ENCODE peak calls at places on chromosomes 12 and 14, in seven cellular contexts. V is brain microvascular endothelial cell, Z is fibroblast of lung, S is OCI-LY7, P is uterus, F is GM23338, I is pancreas. K is an unnamed sample.

GRCh38 chr12:118704517-118704916 is 276.8 kb upstream of the SRRM4 start:
- DNase-seq in V (no peak), Z (no peak), S (no peak), P (no peak), F (peak; percentile 63), I (no peak), K (no peak)

GRCh38 chr12:14961466-14962155 is at the start of gene ARHGDIB:
- DNase-seq in V (no peak), Z (no peak), S (peak; percentile 94), P (no peak), F (peak; percentile 34), I (no peak), K (peak; percentile 89)

GRCh38 chr12:47085815-47086252 is 6.1 kb upstream of the AMIGO2 start:
- DNase-seq in V (peak; percentile 74), Z (peak; percentile 86), S (no peak), P (no peak), F (peak; percentile 31), I (no peak), K (no peak)

GRCh38 chr12:67981236-67982164 is 7.7 kb upstream of the IFNG-AS1 start:
- DNase-seq in V (peak; percentile 94), Z (peak; percentile 96), S (no peak), P (no peak), F (no peak), I (no peak), K (no peak)

GRCh38 chr12:110896559-110896958 is 23.8 kb downstream of the MYL2 start:
- DNase-seq in V (no peak), Z (no peak), S (no peak), P (no peak), F (no peak), I (no peak), K (no peak)

GRCh38 chr14:33386140-33386539 is 447.5 kb downstream of the NPAS3 start:
- DNase-seq in V (no peak), Z (peak; percentile 23), S (no peak), P (no peak), F (no peak), I (no peak), K (no peak)

GRCh38 chr12:18250313-18250916 is 10.9 kb upstream of the PIK3C2G start:
- DNase-seq in V (peak; percentile 51), Z (peak; percentile 60), S (peak; percentile 60), P (peak; percentile 40), F (peak; percentile 93), I (peak; percentile 14), K (no peak)

GRCh38 chr14:100735271-100735670 is 8.6 kb downstream of the DLK1 start:
- DNase-seq in V (no peak), Z (no peak), S (no peak), P (no peak), F (no peak), I (no peak), K (peak; percentile 36)

GRCh38 chr14:81453166-81453766 is 53.1 kb upstream of the STON2 start:
- DNase-seq in V (peak; percentile 39), Z (peak; percentile 53), S (peak; percentile 66), P (no peak), F (peak; percentile 79), I (peak; percentile 68), K (no peak)

GRCh38 chr12:67698711-67699603 is 50.4 kb downstream of the DYRK2 start:
- DNase-seq in V (no peak), Z (peak; percentile 67), S (peak; percentile 88), P (no peak), F (no peak), I (no peak), K (no peak)

GRCh38 chr12:23204933-23205778 is 580.2 kb downstream of the ETNK1 start:
- DNase-seq in V (peak; percentile 40), Z (peak; percentile 44), S (peak; percentile 67), P (no peak), F (peak; percentile 72), I (peak; percentile 14), K (no peak)
- H3K27ac ChIP-seq in V (no peak overlapping the region), Z (no peak overlapping the region), S (no peak overlapping the region), P (no peak overlapping the region), F (no peak overlapping the region), I (no peak overlapping the region), K (no peak overlapping the region)

GRCh38 chr14:94536836-94537235 is 24.4 kb upstream of the SERPINA4 start:
- DNase-seq in V (peak; percentile 35), Z (no peak), S (peak; percentile 37), P (no peak), F (peak; percentile 47), I (no peak), K (no peak)

GRCh38 chr14:94540031-94540794 is 21.0 kb upstream of the SERPINA4 start:
- DNase-seq in V (peak; percentile 51), Z (no peak), S (no peak), P (no peak), F (no peak), I (no peak), K (no peak)

GRCh38 chr14:94538070-94538740 is 23.0 kb upstream of the SERPINA4 start:
- DNase-seq in V (no peak), Z (no peak), S (no peak), P (no peak), F (no peak), I (no peak), K (no peak)

GRCh38 chr14:94541234-94541975 is 19.8 kb upstream of the SERPINA4 start:
- DNase-seq in V (no peak), Z (no peak), S (no peak), P (no peak), F (no peak), I (no peak), K (no peak)

GRCh38 chr14:94539181-94539580 is 22.1 kb upstream of the SERPINA4 start:
- DNase-seq in V (no peak), Z (no peak), S (no peak), P (no peak), F (no peak), I (no peak), K (no peak)
- TF ChIP-seq CTCF in V (no peak), Z (no peak), S (no peak), P (no peak), F (no peak), I (no peak), K (no peak)

DNA sequence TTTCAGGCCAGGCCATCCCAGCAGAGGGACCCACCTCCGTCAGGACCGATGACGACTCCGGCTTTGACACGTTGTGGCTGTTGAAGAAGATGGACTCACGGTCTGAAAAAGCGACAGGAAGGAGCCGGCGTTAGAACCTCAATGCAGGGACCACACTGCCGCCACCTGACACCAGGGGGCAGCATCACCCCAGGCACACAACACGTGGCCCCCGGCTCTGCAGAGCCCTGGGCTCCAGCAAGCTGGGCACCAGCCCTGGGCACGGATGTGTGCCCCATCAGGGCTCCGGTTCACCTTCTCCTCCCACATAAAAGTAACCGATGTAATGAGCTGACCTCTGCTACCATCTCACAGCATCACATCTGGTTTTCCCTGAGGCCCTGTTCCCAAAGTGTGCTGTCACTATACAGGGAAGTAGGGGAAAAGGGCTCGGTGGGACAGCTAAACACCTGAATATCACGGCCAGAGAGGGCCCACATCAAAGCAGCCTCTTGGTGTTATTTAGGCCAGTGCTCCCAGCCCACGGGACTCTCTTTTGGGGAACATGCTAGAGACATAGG is 29.0 kb downstream of the CHGA start:
- DNase-seq in V (peak; percentile 60), Z (peak; percentile 36), S (peak; percentile 79), P (peak; percentile 75), F (peak; percentile 82), I (peak; percentile 85), K (peak; percentile 95)
- H3K27ac ChIP-seq in V (no peak overlapping the region), Z (no peak overlapping the region), S (no peak overlapping the region), P (no peak overlapping the region), F (no peak overlapping the region), I (no peak overlapping the region), K (no peak overlapping the region)

GRCh38 chr12:464484-465267 is 4.9 kb downstream of the B4GALNT3 start:
- DNase-seq in V (no peak), Z (peak; percentile 26), S (no peak), P (no peak), F (no peak), I (no peak), K (no peak)

GRCh38 chr12:466039-466438 is 6.3 kb downstream of the B4GALNT3 start:
- DNase-seq in V (no peak), Z (no peak), S (no peak), P (no peak), F (no peak), I (no peak), K (no peak)

GRCh38 chr12:461425-461824 is 1.7 kb downstream of the B4GALNT3 start:
- DNase-seq in V (no peak), Z (no peak), S (no peak), P (no peak), F (no peak), I (no peak), K (no peak)

GRCh38 chr12:460301-461230 is 827 bp downstream of the B4GALNT3 start:
- DNase-seq in V (no peak), Z (peak; percentile 15), S (peak; percentile 37), P (peak; percentile 32), F (peak; percentile 50), I (peak; percentile 32), K (peak; percentile 78)

DNA sequence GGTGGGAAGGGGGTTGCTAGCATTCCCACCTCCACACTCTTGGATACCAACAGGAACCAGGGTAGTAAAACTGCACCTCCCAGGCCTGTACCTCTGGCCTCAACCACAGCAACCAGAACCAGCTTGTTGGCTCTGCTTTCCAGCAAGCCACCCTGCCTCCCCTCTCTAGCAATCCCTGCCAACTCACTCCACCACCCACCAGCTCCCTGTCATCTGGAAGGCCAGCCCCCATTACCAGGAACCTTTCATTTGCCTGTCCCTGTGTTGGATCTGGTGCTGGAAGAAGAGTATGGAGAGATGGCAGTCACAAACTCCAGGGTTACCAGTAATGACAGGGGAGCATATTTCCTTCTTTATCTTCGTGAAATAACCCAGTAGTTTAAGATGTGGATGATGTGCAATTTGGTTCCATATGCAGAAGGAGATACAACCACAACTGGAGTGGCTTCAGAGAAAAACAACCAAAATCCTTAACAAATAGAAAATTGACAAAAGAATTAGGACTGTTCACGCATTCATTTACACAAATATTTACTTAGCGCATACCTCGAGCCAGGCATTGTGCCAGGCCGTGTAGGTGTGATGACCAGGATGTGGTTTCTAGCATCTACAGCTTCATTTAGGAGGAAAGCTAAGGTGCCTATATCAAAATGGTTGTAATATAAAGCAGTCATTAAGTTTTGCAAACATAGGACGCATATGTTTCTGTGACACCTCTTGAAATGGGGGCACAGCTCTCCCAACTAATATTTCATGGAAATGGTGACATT is 3.4 kb downstream of the B4GALNT3 start:
- DNase-seq in V (no peak), Z (peak; percentile 42), S (no peak), P (no peak), F (no peak), I (no peak), K (no peak)
- TF ChIP-seq CTCF in V (no peak), Z (no peak), S (no peak), P (no peak), F (no peak), I (no peak), K (no peak)

GRCh38 chr14:63468273-63468672 is 74.9 kb downstream of the PPP2R5E start:
- DNase-seq in V (no peak), Z (no peak), S (no peak), P (no peak), F (no peak), I (no peak), K (no peak)
- H3K27ac ChIP-seq in V (no peak overlapping the region), Z (no peak overlapping the region), S (no peak overlapping the region), P (no peak overlapping the region), F (no peak overlapping the region), I (no peak overlapping the region), K (no peak overlapping the region)

K was measured in spleen.